ENCODE peak calls at places on chromosomes 11 and 22, in seven cellular contexts. O is fibroblast of gingiva; U is T-helper 9 cell; P is central memory CD4-positive, alpha-beta T cell; Y is anterior cingulate cortex; X is ACHN; S is naive thymus-derived CD4-positive, alpha-beta T cell. D is an unnamed sample.

GRCh38 chr22:19523240-19524169 is 705 bp downstream of the CLDN5 start:
- DNase-seq in S (peak; percentile 30), O (peak; percentile 7), U (no peak), Y (no peak), P (no peak), X (no peak), D (no peak)

GRCh38 chr22:36184433-36185035 is 17.1 kb downstream of the APOL4 start:
- DNase-seq in S (no peak), X (no peak), P (no peak), Y (peak; percentile 14), U (no peak), O (peak; percentile 8), D (no peak)

GRCh38 chr11:123301696-123302400 is 106.8 kb upstream of the CLMP start:
- DNase-seq in U (peak; percentile 57), S (peak; percentile 68), P (peak; percentile 56), Y (peak; percentile 30), O (peak; percentile 4), X (peak; percentile 41), D (peak; percentile 61)

GRCh38 chr11:99244613-99245012 is 223.9 kb downstream of the CNTN5 start:
- DNase-seq in O (no peak), S (no peak), U (no peak), P (no peak), X (no peak), Y (no peak), D (no peak)

GRCh38 chr11:73866586-73866996 is 10.1 kb downstream of the COA4 start:
- DNase-seq in X (peak; percentile 72), U (no peak), O (peak; percentile 80), P (no peak), Y (no peak), S (no peak), D (no peak)

GRCh38 chr11:125272822-125273221 is 108.3 kb downstream of the PKNOX2 start:
- DNase-seq in P (no peak), U (no peak), Y (no peak), X (no peak), O (no peak), S (no peak), D (no peak)

GRCh38 chr11:46918087-46918751 is at the start of gene LRP4:
- DNase-seq in Y (peak; percentile 41), S (no peak), O (no peak), U (peak; percentile 31), X (peak; percentile 46), P (peak; percentile 19), D (peak; percentile 66)

GRCh38 chr11:85762226-85762625 is 48.7 kb downstream of the SYTL2 start:
- DNase-seq in X (no peak), U (no peak), P (no peak), S (no peak), O (no peak), Y (no peak), D (no peak)

GRCh38 chr11:83064011-83064410 is 7.7 kb downstream of the RAB30 start:
- DNase-seq in S (no peak), Y (no peak), U (no peak), P (no peak), X (no peak), O (no peak), D (no peak)

GRCh38 chr11:24515632-24516031 is 18.8 kb downstream of the LUZP2 start:
- DNase-seq in S (no peak), X (no peak), Y (no peak), O (no peak), U (no peak), P (no peak), D (no peak)

GRCh38 chr11:69828276-69828970 is 9.2 kb upstream of the FGF3 start:
- DNase-seq in O (no peak), S (no peak), X (no peak), P (no peak), U (no peak), Y (no peak), D (no peak)

GRCh38 chr11:74398244-74399159 is at the start of gene PGM2L1:
- DNase-seq in O (peak; percentile 90), P (peak; percentile 92), X (peak; percentile 87), U (peak; percentile 88), S (peak; percentile 97), Y (peak; percentile 93), D (peak; percentile 92)

GRCh38 chr11:108237058-108237481 is 14.2 kb downstream of the ATM start:
- DNase-seq in Y (no peak), X (no peak), S (no peak), U (no peak), P (peak; percentile 46), O (no peak), D (no peak)

GRCh38 chr11:126607374-126607773 is 251.9 kb downstream of the ST3GAL4 start:
- DNase-seq in X (peak; percentile 35), O (no peak), Y (peak; percentile 61), S (no peak), U (no peak), P (no peak), D (peak; percentile 67)

GRCh38 chr11:128061321-128061871 is 526.0 kb downstream of the ETS1 start:
- DNase-seq in U (no peak), P (no peak), S (no peak), X (no peak), O (no peak), Y (no peak), D (no peak)

GRCh38 chr11:22640862-22641261 is 15.2 kb upstream of the FANCF start:
- DNase-seq in P (no peak), S (no peak), U (no peak), Y (no peak), X (no peak), O (no peak), D (no peak)

GRCh38 chr11:72579816-72580647 is 94.2 kb downstream of the PDE2A start:
- DNase-seq in S (no peak), U (no peak), P (no peak), X (no peak), Y (no peak), O (no peak), D (no peak)

GRCh38 chr11:9187616-9188015 is 77.5 kb downstream of the DENND5A start:
- DNase-seq in U (no peak), P (no peak), O (no peak), Y (no peak), S (no peak), X (no peak), D (no peak)

GRCh38 chr11:31795706-31796522 is 15.2 kb downstream of the PAX6 start:
- DNase-seq in X (no peak), S (no peak), O (no peak), Y (no peak), P (no peak), U (no peak), D (no peak)

GRCh38 chr11:1261241-1262071 is 38.6 kb downstream of the MUC5B start:
- DNase-seq in P (no peak), U (no peak), X (no peak), Y (no peak), O (no peak), S (no peak), D (no peak)

D was measured in Calu3.